ENCODE peak calls at places on chromosome 22, in eight cellular contexts. One of them, this sample, is unnamed.

GRCh38 chr22:24138649-24139420 is 42.5 kb upstream of the SUSD2 start:
- DNase-seq in IMR-90: no peak
- DNase-seq in mammary epithelial cell: no peak
- DNase-seq in ovary: no peak
- DNase-seq in neural progenitor cell: no peak
- DNase-seq in upper lobe of right lung: no peak
- DNase-seq in hepatocyte: no peak
- DNase-seq in H1: no peak
- DNase-seq in this sample: no peak

GRCh38 chr22:20284471-20285086 is 16.5 kb upstream of the RTN4R start:
- DNase-seq in IMR-90: no peak
- DNase-seq in upper lobe of right lung: no peak
- DNase-seq in mammary epithelial cell: no peak
- DNase-seq in ovary: no peak
- DNase-seq in hepatocyte: no peak
- DNase-seq in H1: no peak
- DNase-seq in neural progenitor cell: no peak
- DNase-seq in this sample: no peak

GRCh38 chr22:38966379-38966700 is 8.9 kb downstream of the APOBEC3A start:
- DNase-seq in hepatocyte: no peak
- DNase-seq in neural progenitor cell: no peak
- DNase-seq in mammary epithelial cell: no peak
- DNase-seq in IMR-90: no peak
- DNase-seq in upper lobe of right lung: no peak
- DNase-seq in ovary: no peak
- DNase-seq in H1: no peak
- DNase-seq in this sample: no peak

GRCh38 chr22:33167998-33168397 is 109.8 kb upstream of the SYN3 start:
- DNase-seq in neural progenitor cell: no peak
- DNase-seq in IMR-90: no peak
- DNase-seq in hepatocyte: no peak
- DNase-seq in H1: no peak
- DNase-seq in ovary: no peak
- DNase-seq in upper lobe of right lung: no peak
- DNase-seq in mammary epithelial cell: no peak
- DNase-seq in this sample: no peak

GRCh38 chr22:50731811-50732624 is 6.0 kb upstream of the ACR start:
- DNase-seq in ovary: peak
- DNase-seq in upper lobe of right lung: peak
- DNase-seq in mammary epithelial cell: peak
- DNase-seq in hepatocyte: peak
- DNase-seq in IMR-90: peak
- DNase-seq in neural progenitor cell: peak
- DNase-seq in H1: peak
- DNase-seq in this sample: peak

GRCh38 chr22:35541254-35541748 is 670 bp downstream of the RASD2 start:
- DNase-seq in hepatocyte: peak
- DNase-seq in IMR-90: no peak
- DNase-seq in neural progenitor cell: peak
- DNase-seq in upper lobe of right lung: no peak
- DNase-seq in mammary epithelial cell: no peak
- DNase-seq in H1: peak
- DNase-seq in ovary: no peak
- DNase-seq in this sample: no peak

GRCh38 chr22:19629720-19630419 is 84.4 kb upstream of the SEPTIN5 start:
- DNase-seq in IMR-90: peak
- DNase-seq in H1: peak
- DNase-seq in neural progenitor cell: peak
- DNase-seq in ovary: peak
- DNase-seq in hepatocyte: peak
- DNase-seq in upper lobe of right lung: peak
- DNase-seq in mammary epithelial cell: peak
- DNase-seq in this sample: peak

GRCh38 chr22:22721681-22722309 is 77.4 kb downstream of the GGTLC2 start:
- DNase-seq in H1: no peak
- DNase-seq in hepatocyte: peak
- DNase-seq in upper lobe of right lung: peak
- DNase-seq in ovary: peak
- DNase-seq in IMR-90: peak
- DNase-seq in neural progenitor cell: no peak
- DNase-seq in mammary epithelial cell: peak
- DNase-seq in this sample: no peak

GRCh38 chr22:45240137-45240809 is 421 bp downstream of the KIAA0930 start:
- DNase-seq in mammary epithelial cell: peak
- DNase-seq in H1: peak
- DNase-seq in neural progenitor cell: peak
- DNase-seq in ovary: peak
- DNase-seq in hepatocyte: no peak
- DNase-seq in IMR-90: no peak
- DNase-seq in upper lobe of right lung: peak
- DNase-seq in this sample: peak

GRCh38 chr22:45246060-45246985 is 5.6 kb upstream of the KIAA0930 start:
- DNase-seq in mammary epithelial cell: peak
- DNase-seq in IMR-90: peak
- DNase-seq in hepatocyte: peak
- DNase-seq in upper lobe of right lung: no peak
- DNase-seq in ovary: no peak
- DNase-seq in neural progenitor cell: no peak
- DNase-seq in H1: no peak
- DNase-seq in this sample: peak

GRCh38 chr22:45240810-45241631 is at the start of gene KIAA0930:
- DNase-seq in ovary: peak
- DNase-seq in mammary epithelial cell: peak
- DNase-seq in upper lobe of right lung: peak
- DNase-seq in H1: peak
- DNase-seq in IMR-90: peak
- DNase-seq in hepatocyte: peak
- DNase-seq in neural progenitor cell: peak
- DNase-seq in this sample: peak

GRCh38 chr22:45239378-45240136 is 1.1 kb downstream of the KIAA0930 start:
- DNase-seq in H1: no peak
- DNase-seq in IMR-90: no peak
- DNase-seq in hepatocyte: no peak
- DNase-seq in ovary: no peak
- DNase-seq in neural progenitor cell: no peak
- DNase-seq in mammary epithelial cell: no peak
- DNase-seq in upper lobe of right lung: no peak
- DNase-seq in this sample: no peak

DNA sequence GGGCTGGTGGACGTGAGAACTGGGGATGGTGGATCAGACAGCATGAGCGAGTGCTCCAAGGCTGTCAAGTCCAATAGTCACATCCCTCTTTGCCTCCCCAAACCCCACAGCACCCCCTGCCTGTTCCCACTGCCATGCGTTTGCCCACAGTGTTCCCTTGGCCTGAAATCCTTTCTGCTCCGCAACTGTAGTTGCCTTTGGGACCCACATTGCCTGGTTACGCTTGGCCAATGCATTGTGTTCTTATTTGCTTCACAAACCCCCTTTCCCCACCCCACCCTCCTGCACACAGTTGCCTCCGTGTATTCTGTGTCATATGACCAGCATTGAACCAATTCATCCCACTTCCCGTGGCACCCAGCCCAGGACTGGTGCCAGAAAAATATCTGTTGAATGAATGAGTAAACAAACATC is 2.1 kb upstream of the KIAA0930 start:
- DNase-seq in IMR-90: no peak
- DNase-seq in mammary epithelial cell: no peak
- DNase-seq in neural progenitor cell: no peak
- DNase-seq in ovary: no peak
- DNase-seq in hepatocyte: no peak
- DNase-seq in H1: no peak
- DNase-seq in upper lobe of right lung: no peak
- DNase-seq in this sample: no peak
- TF ChIP-seq CTCF in IMR-90: peak
- TF ChIP-seq CTCF in mammary epithelial cell: no peak
- TF ChIP-seq CTCF in neural progenitor cell: peak
- TF ChIP-seq CTCF in ovary: no peak
- TF ChIP-seq CTCF in hepatocyte: no peak
- TF ChIP-seq CTCF in H1: peak
- TF ChIP-seq CTCF in upper lobe of right lung: no peak
- TF ChIP-seq CTCF in this sample: no peak

GRCh38 chr22:41699264-41700104 is at the start of gene MEI1:
- DNase-seq in ovary: peak
- DNase-seq in mammary epithelial cell: peak
- DNase-seq in hepatocyte: peak
- DNase-seq in IMR-90: peak
- DNase-seq in upper lobe of right lung: peak
- DNase-seq in H1: peak
- DNase-seq in neural progenitor cell: peak
- DNase-seq in this sample: peak

GRCh38 chr22:41695211-41695610 is 4.1 kb upstream of the MEI1 start:
- DNase-seq in upper lobe of right lung: no peak
- DNase-seq in IMR-90: no peak
- DNase-seq in neural progenitor cell: no peak
- DNase-seq in mammary epithelial cell: no peak
- DNase-seq in H1: no peak
- DNase-seq in ovary: no peak
- DNase-seq in hepatocyte: no peak
- DNase-seq in this sample: no peak

GRCh38 chr22:41697126-41697775 is 2.1 kb upstream of the MEI1 start:
- DNase-seq in ovary: peak
- DNase-seq in IMR-90: peak
- DNase-seq in upper lobe of right lung: peak
- DNase-seq in mammary epithelial cell: peak
- DNase-seq in neural progenitor cell: peak
- DNase-seq in hepatocyte: peak
- DNase-seq in H1: peak
- DNase-seq in this sample: peak

GRCh38 chr22:41700105-41700358 is 729 bp downstream of the MEI1 start:
- DNase-seq in IMR-90: no peak
- DNase-seq in neural progenitor cell: no peak
- DNase-seq in ovary: no peak
- DNase-seq in mammary epithelial cell: no peak
- DNase-seq in hepatocyte: no peak
- DNase-seq in H1: no peak
- DNase-seq in upper lobe of right lung: no peak
- DNase-seq in this sample: no peak

GRCh38 chr22:41696714-41697113 is 2.6 kb upstream of the MEI1 start:
- DNase-seq in mammary epithelial cell: no peak
- DNase-seq in neural progenitor cell: no peak
- DNase-seq in upper lobe of right lung: peak
- DNase-seq in H1: no peak
- DNase-seq in ovary: no peak
- DNase-seq in hepatocyte: no peak
- DNase-seq in IMR-90: no peak
- DNase-seq in this sample: no peak
- H3K27ac ChIP-seq in mammary epithelial cell: no peak
- H3K27ac ChIP-seq in neural progenitor cell: no peak
- H3K27ac ChIP-seq in upper lobe of right lung: no peak
- H3K27ac ChIP-seq in H1: no peak
- H3K27ac ChIP-seq in ovary: no peak
- H3K27ac ChIP-seq in hepatocyte: peak
- H3K27ac ChIP-seq in IMR-90: peak
- H3K27ac ChIP-seq in this sample: peak

DNA sequence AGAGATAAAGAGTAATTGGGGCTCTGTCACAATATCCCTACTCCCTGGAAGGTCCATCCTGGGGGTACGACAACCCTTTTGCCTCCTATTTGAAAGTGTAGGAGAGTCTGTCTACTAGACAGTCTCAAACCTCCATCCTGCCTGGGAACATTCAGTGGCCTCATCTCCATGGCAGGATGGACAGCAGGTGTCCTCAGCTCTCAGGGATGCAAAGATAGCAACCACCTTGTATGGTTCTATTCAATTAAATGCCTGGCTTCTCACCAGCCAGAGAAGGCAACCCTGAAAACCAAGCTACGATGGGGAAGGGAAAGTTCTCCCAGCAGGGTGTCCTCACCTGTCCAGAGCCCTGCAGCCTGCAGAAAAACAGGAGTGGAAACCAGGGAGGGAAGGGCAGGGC is 164.9 kb downstream of the MIAT start:
- DNase-seq in neural progenitor cell: no peak
- DNase-seq in hepatocyte: no peak
- DNase-seq in IMR-90: no peak
- DNase-seq in H1: no peak
- DNase-seq in ovary: no peak
- DNase-seq in mammary epithelial cell: no peak
- DNase-seq in upper lobe of right lung: no peak
- DNase-seq in this sample: no peak
- TF ChIP-seq CTCF in neural progenitor cell: no peak
- TF ChIP-seq CTCF in hepatocyte: peak
- TF ChIP-seq CTCF in IMR-90: no peak
- TF ChIP-seq CTCF in H1: no peak
- TF ChIP-seq CTCF in ovary: no peak
- TF ChIP-seq CTCF in mammary epithelial cell: no peak
- TF ChIP-seq CTCF in upper lobe of right lung: no peak
- TF ChIP-seq CTCF in this sample: no peak

GRCh38 chr22:37662039-37662438 is 3.5 kb downstream of the PDXP start:
- DNase-seq in hepatocyte: no peak
- DNase-seq in H1: no peak
- DNase-seq in IMR-90: no peak
- DNase-seq in upper lobe of right lung: no peak
- DNase-seq in mammary epithelial cell: no peak
- DNase-seq in neural progenitor cell: no peak
- DNase-seq in ovary: no peak
- DNase-seq in this sample: no peak

GRCh38 chr22:37659897-37660708 is 1.6 kb downstream of the PDXP start:
- DNase-seq in upper lobe of right lung: no peak
- DNase-seq in hepatocyte: no peak
- DNase-seq in ovary: no peak
- DNase-seq in H1: no peak
- DNase-seq in mammary epithelial cell: no peak
- DNase-seq in IMR-90: no peak
- DNase-seq in neural progenitor cell: no peak
- DNase-seq in this sample: no peak

GRCh38 chr22:37660709-37661045 is 2.2 kb downstream of the PDXP start:
- DNase-seq in mammary epithelial cell: no peak
- DNase-seq in neural progenitor cell: no peak
- DNase-seq in IMR-90: no peak
- DNase-seq in H1: no peak
- DNase-seq in hepatocyte: no peak
- DNase-seq in ovary: no peak
- DNase-seq in upper lobe of right lung: no peak
- DNase-seq in this sample: no peak

GRCh38 chr22:37659066-37659896 is 758 bp downstream of the PDXP start:
- DNase-seq in ovary: peak
- DNase-seq in upper lobe of right lung: no peak
- DNase-seq in H1: no peak
- DNase-seq in hepatocyte: peak
- DNase-seq in neural progenitor cell: no peak
- DNase-seq in IMR-90: no peak
- DNase-seq in mammary epithelial cell: no peak
- DNase-seq in this sample: no peak

DNA sequence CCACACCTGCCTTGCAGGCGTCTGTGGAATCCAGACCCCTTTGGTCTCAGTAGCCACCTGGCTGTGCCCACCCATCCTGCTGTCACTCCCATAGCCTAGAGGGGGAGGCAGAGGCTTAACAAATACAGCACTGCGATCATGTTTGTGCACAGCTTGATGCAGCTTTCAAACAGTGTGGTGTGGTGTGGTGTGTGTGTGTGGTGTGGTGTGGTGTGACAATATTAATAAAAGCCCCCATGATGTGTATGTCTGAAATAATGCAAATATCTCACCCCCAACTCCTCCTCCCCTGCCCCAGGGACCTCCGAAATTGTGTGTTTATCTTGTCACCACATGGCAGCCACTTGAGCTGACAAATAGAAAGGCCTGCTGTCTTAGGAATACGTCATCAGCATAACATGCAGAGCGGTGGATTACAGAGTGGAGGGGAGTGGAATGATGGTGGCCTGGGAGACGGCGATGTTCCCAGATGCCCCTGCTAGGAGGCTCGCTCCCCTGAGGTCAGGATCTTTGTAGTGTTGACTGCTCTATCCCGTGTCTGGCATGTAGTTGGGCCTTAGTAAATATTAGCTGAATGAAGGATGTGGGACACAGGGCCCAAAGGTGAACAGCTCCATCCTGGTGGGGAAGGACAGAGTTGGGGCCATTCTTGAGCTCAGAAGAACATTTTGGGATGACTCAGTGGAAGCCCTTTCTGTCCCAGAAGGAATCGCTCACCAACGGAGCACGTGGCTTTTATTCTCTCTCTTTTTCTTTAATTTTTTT is 2.8 kb downstream of the PDXP start:
- DNase-seq in IMR-90: peak
- DNase-seq in H1: no peak
- DNase-seq in ovary: no peak
- DNase-seq in hepatocyte: peak
- DNase-seq in mammary epithelial cell: peak
- DNase-seq in neural progenitor cell: peak
- DNase-seq in upper lobe of right lung: no peak
- DNase-seq in this sample: no peak
- H3K27ac ChIP-seq in IMR-90: peak
- H3K27ac ChIP-seq in H1: no peak
- H3K27ac ChIP-seq in ovary: peak
- H3K27ac ChIP-seq in hepatocyte: peak
- H3K27ac ChIP-seq in mammary epithelial cell: no peak
- H3K27ac ChIP-seq in neural progenitor cell: no peak
- H3K27ac ChIP-seq in upper lobe of right lung: no peak
- H3K27ac ChIP-seq in this sample: peak

This sample was measured in RWPE1.